ENCODE peak calls at places on chromosomes 12 and 14, in six cellular contexts. One of them, this sample, is unnamed.

GRCh38 chr12:93134893-93135285 is 205.8 kb upstream of the EEA1 start:
- DNase-seq in GM12878: no peak
- DNase-seq in GM12891: no peak
- DNase-seq in K562: no peak
- DNase-seq in H1: no peak
- DNase-seq in HepG2: peak; percentile 78
- DNase-seq in this sample: no peak

GRCh38 chr12:106369624-106370346 is 12.2 kb downstream of the POLR3B start:
- DNase-seq in GM12878: no peak
- DNase-seq in GM12891: no peak
- DNase-seq in K562: no peak
- DNase-seq in H1: no peak
- DNase-seq in HepG2: no peak
- DNase-seq in this sample: no peak

GRCh38 chr12:127293507-127294310 is 973.3 kb upstream of the TMEM132C start:
- DNase-seq in GM12878: no peak
- DNase-seq in GM12891: peak; percentile 25
- DNase-seq in K562: peak; percentile 64
- DNase-seq in H1: peak; percentile 87
- DNase-seq in HepG2: no peak
- DNase-seq in this sample: no peak

GRCh38 chr12:21773263-21773741 is 1.2 kb downstream of the KCNJ8 start:
- DNase-seq in GM12878: no peak
- DNase-seq in GM12891: no peak
- DNase-seq in K562: peak; percentile 18
- DNase-seq in H1: peak; percentile 76
- DNase-seq in HepG2: no peak
- DNase-seq in this sample: no peak

GRCh38 chr14:58238252-58239247 is 6.1 kb upstream of the PSMA3 start:
- DNase-seq in GM12878: no peak
- DNase-seq in GM12891: no peak
- DNase-seq in K562: peak; percentile 19
- DNase-seq in H1: no peak
- DNase-seq in HepG2: no peak
- DNase-seq in this sample: no peak

GRCh38 chr12:76957306-76957705 is 78.5 kb upstream of the CSRP2 start:
- DNase-seq in GM12878: no peak
- DNase-seq in GM12891: no peak
- DNase-seq in K562: no peak
- DNase-seq in H1: no peak
- DNase-seq in HepG2: no peak
- DNase-seq in this sample: no peak

GRCh38 chr12:71900091-71900490 is 38.6 kb upstream of the TPH2 start:
- DNase-seq in GM12878: no peak
- DNase-seq in GM12891: no peak
- DNase-seq in K562: no peak
- DNase-seq in H1: no peak
- DNase-seq in HepG2: peak; percentile 6
- DNase-seq in this sample: no peak

GRCh38 chr12:56683-57346 is 9.8 kb upstream of the IQSEC3 start:
- DNase-seq in GM12878: no peak
- DNase-seq in GM12891: no peak
- DNase-seq in K562: peak; percentile 12
- DNase-seq in H1: no peak
- DNase-seq in HepG2: no peak
- DNase-seq in this sample: no peak

GRCh38 chr12:49838973-49839633 is 3.8 kb downstream of the BCDIN3D start:
- DNase-seq in GM12878: no peak
- DNase-seq in GM12891: no peak
- DNase-seq in K562: peak; percentile 44
- DNase-seq in H1: no peak
- DNase-seq in HepG2: peak; percentile 43
- DNase-seq in this sample: no peak

GRCh38 chr14:50736932-50737419 is 68.9 kb upstream of the SAV1 start:
- DNase-seq in GM12878: peak; percentile 79
- DNase-seq in GM12891: no peak
- DNase-seq in K562: no peak
- DNase-seq in H1: no peak
- DNase-seq in HepG2: no peak
- DNase-seq in this sample: no peak

GRCh38 chr14:30580616-30581282 is 21.8 kb downstream of the G2E3 start:
- DNase-seq in GM12878: no peak
- DNase-seq in GM12891: no peak
- DNase-seq in K562: no peak
- DNase-seq in H1: no peak
- DNase-seq in HepG2: no peak
- DNase-seq in this sample: no peak

GRCh38 chr12:89384050-89384749 is 31.9 kb upstream of the DUSP6 start:
- DNase-seq in GM12878: no peak
- DNase-seq in GM12891: no peak
- DNase-seq in K562: no peak
- DNase-seq in H1: peak; percentile 52
- DNase-seq in HepG2: peak; percentile 66
- DNase-seq in this sample: no peak

GRCh38 chr12:27772328-27773049 is 7.5 kb upstream of the KLHL42 start:
- DNase-seq in GM12878: no peak
- DNase-seq in GM12891: no peak
- DNase-seq in K562: no peak
- DNase-seq in H1: no peak
- DNase-seq in HepG2: no peak
- DNase-seq in this sample: no peak

GRCh38 chr12:110244372-110244771 is 36.7 kb upstream of the ATP2A2 start:
- DNase-seq in GM12878: no peak
- DNase-seq in GM12891: no peak
- DNase-seq in K562: no peak
- DNase-seq in H1: no peak
- DNase-seq in HepG2: no peak
- DNase-seq in this sample: no peak

GRCh38 chr12:38921025-38921677 is 15.8 kb upstream of the CPNE8 start:
- DNase-seq in GM12878: no peak
- DNase-seq in GM12891: no peak
- DNase-seq in K562: peak; percentile 17
- DNase-seq in H1: no peak
- DNase-seq in HepG2: peak; percentile 65
- DNase-seq in this sample: no peak

GRCh38 chr12:13167226-13167625 is 29.3 kb upstream of the EMP1 start:
- DNase-seq in GM12878: no peak
- DNase-seq in GM12891: no peak
- DNase-seq in K562: no peak
- DNase-seq in H1: peak; percentile 14
- DNase-seq in HepG2: no peak
- DNase-seq in this sample: no peak

GRCh38 chr12:91272456-91273063 is 89.9 kb upstream of the DCN start:
- DNase-seq in GM12878: no peak
- DNase-seq in GM12891: no peak
- DNase-seq in K562: no peak
- DNase-seq in H1: peak; percentile 49
- DNase-seq in HepG2: no peak
- DNase-seq in this sample: no peak

GRCh38 chr14:26846388-26846787 is 248.6 kb upstream of the NOVA1 start:
- DNase-seq in GM12878: no peak
- DNase-seq in GM12891: no peak
- DNase-seq in K562: peak; percentile 11
- DNase-seq in H1: no peak
- DNase-seq in HepG2: no peak
- DNase-seq in this sample: no peak

GRCh38 chr12:130102266-130102665 is 60.0 kb upstream of the FZD10 start:
- DNase-seq in GM12878: no peak
- DNase-seq in GM12891: no peak
- DNase-seq in K562: no peak
- DNase-seq in H1: no peak
- DNase-seq in HepG2: no peak
- DNase-seq in this sample: no peak

GRCh38 chr12:130101370-130101769 is 60.9 kb upstream of the FZD10 start:
- DNase-seq in GM12878: no peak
- DNase-seq in GM12891: no peak
- DNase-seq in K562: no peak
- DNase-seq in H1: no peak
- DNase-seq in HepG2: no peak
- DNase-seq in this sample: no peak

GRCh38 chr12:130097798-130098255 is 64.4 kb upstream of the FZD10 start:
- DNase-seq in GM12878: no peak
- DNase-seq in GM12891: no peak
- DNase-seq in K562: no peak
- DNase-seq in H1: no peak
- DNase-seq in HepG2: no peak
- DNase-seq in this sample: no peak

GRCh38 chr12:130098301-130099005 is 63.8 kb upstream of the FZD10 start:
- DNase-seq in GM12878: no peak
- DNase-seq in GM12891: no peak
- DNase-seq in K562: no peak
- DNase-seq in H1: no peak
- DNase-seq in HepG2: no peak
- DNase-seq in this sample: no peak

GRCh38 chr12:130100634-130101033 is 61.6 kb upstream of the FZD10 start:
- DNase-seq in GM12878: no peak
- DNase-seq in GM12891: no peak
- DNase-seq in K562: no peak
- DNase-seq in H1: no peak
- DNase-seq in HepG2: no peak
- DNase-seq in this sample: no peak
- TF ChIP-seq TAF1 in GM12878: no peak
- TF ChIP-seq TAF1 in GM12891: no peak
- TF ChIP-seq TAF1 in K562: no peak
- TF ChIP-seq TAF1 in H1: no peak
- TF ChIP-seq TAF1 in HepG2: no peak
- TF ChIP-seq TAF1 in this sample: no peak

DNA sequence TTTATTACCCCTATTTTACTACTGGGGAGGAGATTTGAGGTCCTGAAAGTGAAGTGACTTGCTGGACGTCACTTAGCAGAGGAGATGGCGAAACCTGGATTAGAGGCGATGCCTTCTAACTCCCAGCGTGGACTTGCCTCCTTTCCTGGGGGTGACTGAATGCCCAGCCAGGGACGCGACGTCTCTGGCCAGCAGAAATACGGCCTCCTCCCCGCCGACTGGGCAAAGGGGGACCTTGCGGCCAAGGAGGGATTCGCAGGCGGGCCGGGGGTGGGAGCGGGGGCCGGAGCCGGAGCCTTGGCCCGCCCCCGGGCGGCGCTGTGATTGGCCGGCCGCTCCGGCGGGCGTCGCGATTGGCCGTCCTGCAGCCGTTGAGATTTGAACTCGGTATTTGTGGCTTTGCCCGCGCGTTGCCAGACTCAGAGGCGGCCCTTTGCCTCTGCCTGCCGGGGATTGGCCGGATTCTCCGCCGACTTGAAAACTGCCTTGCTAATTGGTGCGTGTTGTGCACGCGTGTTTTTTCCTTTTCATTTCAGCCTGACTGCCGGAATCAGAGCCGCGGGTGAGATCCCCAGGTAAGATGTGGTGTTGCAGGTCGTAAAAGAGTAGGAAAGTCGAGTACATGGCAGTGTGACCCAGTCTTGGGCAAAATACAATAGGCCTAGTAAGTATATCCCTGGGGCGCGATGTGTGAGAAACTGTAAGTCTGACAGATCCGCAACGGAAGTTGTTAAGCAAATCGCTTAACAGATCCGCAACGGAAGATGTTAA is at the start of gene NCAPD2:
- DNase-seq in GM12878: peak; percentile 88
- DNase-seq in GM12891: peak; percentile 82
- DNase-seq in K562: peak; percentile 95
- DNase-seq in H1: peak; percentile 91
- DNase-seq in HepG2: peak; percentile 94
- DNase-seq in this sample: peak; percentile 85
- TF ChIP-seq POLR2A in GM12878: peak; percentile 81
- TF ChIP-seq POLR2A in GM12891: peak; percentile 71
- TF ChIP-seq POLR2A in K562: peak; percentile 83
- TF ChIP-seq POLR2A in H1: peak; percentile 72
- TF ChIP-seq POLR2A in HepG2: peak; percentile 5
- TF ChIP-seq POLR2A in this sample: peak; percentile 77

DNA sequence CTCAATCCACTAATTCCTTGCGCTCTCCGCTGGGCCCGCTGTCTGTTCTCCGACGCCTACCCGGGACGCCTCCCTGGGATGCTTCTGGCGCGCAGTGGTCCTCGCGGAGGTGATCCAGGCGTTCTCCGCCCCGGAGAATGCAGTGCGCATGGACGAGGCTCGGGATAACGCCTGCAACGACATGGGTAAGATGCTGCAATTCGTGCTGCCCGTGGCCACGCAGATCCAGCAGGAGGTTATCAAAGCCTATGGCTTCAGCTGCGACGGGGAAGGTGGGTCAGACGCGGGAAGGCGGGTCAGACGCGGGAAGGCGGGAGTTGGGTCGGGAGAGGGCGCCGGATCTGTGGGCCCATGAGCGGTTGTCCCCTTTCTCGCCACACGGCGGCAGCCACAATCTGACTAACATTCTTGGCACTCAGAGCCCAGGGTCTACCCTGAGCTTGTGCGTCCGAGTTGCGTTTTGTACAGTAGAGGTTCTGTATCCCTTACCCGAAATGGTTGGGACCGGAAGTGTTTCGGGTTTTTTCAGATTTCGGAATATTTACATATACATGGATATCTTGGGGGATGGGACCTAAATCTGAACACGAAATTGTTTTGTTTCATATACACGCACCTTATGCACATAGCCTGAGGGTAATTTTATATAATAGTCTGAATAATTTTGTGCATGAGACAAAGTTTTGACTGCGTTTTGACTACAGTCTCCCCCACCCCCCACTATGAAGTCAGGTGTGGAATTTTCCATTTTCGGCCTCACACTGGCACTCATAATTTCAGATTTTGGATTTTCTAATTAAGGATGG is 762 bp downstream of the C12orf57 start:
- DNase-seq in GM12878: peak; percentile 85
- DNase-seq in GM12891: peak; percentile 73
- DNase-seq in K562: peak; percentile 55
- DNase-seq in H1: no peak
- DNase-seq in HepG2: peak; percentile 90
- DNase-seq in this sample: peak; percentile 74
- TF ChIP-seq POLR2AphosphoS5 in GM12878: no peak
- TF ChIP-seq POLR2AphosphoS5 in GM12891: no peak
- TF ChIP-seq POLR2AphosphoS5 in K562: no peak
- TF ChIP-seq POLR2AphosphoS5 in H1: peak; percentile 59
- TF ChIP-seq POLR2AphosphoS5 in HepG2: no peak
- TF ChIP-seq POLR2AphosphoS5 in this sample: no peak

DNA sequence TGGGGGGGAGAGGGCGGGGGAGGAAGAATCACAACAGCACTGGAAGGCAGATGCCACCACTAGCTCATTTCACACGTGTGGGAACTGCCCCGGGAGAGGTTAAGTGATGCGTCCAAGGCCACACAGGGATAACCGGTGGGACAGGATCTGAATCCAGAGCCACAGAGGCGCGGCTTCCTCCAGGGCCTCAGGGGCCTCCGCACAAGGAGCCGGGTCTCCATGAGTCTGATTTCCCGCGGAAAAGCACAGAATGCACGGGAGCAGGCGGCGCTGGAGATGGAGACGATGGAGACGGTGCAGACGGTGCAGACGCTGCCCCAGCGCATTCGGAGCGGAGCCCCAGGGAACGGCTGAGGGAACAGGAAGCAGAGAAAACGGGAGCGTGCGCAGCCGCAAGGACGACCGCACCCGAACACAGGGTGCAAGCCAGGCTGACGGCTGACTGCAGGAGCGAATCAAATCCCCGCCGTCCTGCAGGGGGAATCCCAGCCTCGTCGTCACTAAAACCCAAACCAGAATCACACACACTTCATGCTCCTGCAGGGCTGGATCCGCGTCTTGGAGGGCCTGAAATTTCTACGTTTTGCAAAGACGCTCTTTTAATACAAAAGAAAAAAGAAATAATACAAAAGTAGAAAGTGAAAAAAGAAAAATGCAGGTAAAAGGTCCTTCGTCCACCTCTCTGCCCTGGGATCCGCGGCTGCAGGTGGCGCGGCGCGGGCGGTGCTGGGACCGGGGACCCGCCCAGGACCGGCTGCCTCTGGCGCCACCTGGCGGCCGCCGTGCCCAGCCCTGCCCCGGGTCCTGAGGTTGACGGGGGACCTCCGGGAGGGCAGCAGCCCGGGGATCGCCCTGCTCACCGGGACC is 20.4 kb downstream of the STX2 start:
- DNase-seq in GM12878: peak; percentile 28
- DNase-seq in GM12891: peak; percentile 94
- DNase-seq in K562: peak; percentile 48
- DNase-seq in H1: peak; percentile 97
- DNase-seq in HepG2: no peak
- DNase-seq in this sample: peak; percentile 94
- TF ChIP-seq TAF1 in GM12878: no peak
- TF ChIP-seq TAF1 in GM12891: no peak
- TF ChIP-seq TAF1 in K562: no peak
- TF ChIP-seq TAF1 in H1: no peak
- TF ChIP-seq TAF1 in HepG2: no peak
- TF ChIP-seq TAF1 in this sample: no peak